ENCODE peak calls at places on chromosome 9, in ten cellular contexts. One of them, this sample, is unnamed.

GRCh38 chr9:37732086-37732744 is 21.4 kb upstream of the TRMT10B start:
- DNase-seq in EL: peak
- DNase-seq in Calu3: no peak
- DNase-seq in fibroblast of mammary gland: no peak
- DNase-seq in adrenal gland: no peak
- DNase-seq in chondrocyte: no peak
- DNase-seq in mesothelial cell of epicardium: no peak
- DNase-seq in NCI-H1092: peak
- DNase-seq in EH: peak
- DNase-seq in ovary: no peak
- DNase-seq in this sample: no peak

GRCh38 chr9:106326493-106326892 is 536.5 kb upstream of the ZNF462 start:
- DNase-seq in adrenal gland: no peak
- DNase-seq in EL: no peak
- DNase-seq in chondrocyte: no peak
- DNase-seq in EH: no peak
- DNase-seq in ovary: no peak
- DNase-seq in mesothelial cell of epicardium: no peak
- DNase-seq in fibroblast of mammary gland: no peak
- DNase-seq in Calu3: no peak
- DNase-seq in NCI-H1092: no peak
- DNase-seq in this sample: no peak

GRCh38 chr9:127949827-127950512 is 12.3 kb upstream of the DPM2 start:
- DNase-seq in ovary: no peak
- DNase-seq in EH: no peak
- DNase-seq in EL: no peak
- DNase-seq in fibroblast of mammary gland: no peak
- DNase-seq in chondrocyte: no peak
- DNase-seq in adrenal gland: peak
- DNase-seq in Calu3: no peak
- DNase-seq in mesothelial cell of epicardium: no peak
- DNase-seq in NCI-H1092: no peak
- DNase-seq in this sample: no peak

GRCh38 chr9:123954921-123955320 is 25.0 kb upstream of the DENND1A start:
- DNase-seq in mesothelial cell of epicardium: no peak
- DNase-seq in EH: peak
- DNase-seq in adrenal gland: no peak
- DNase-seq in Calu3: no peak
- DNase-seq in EL: no peak
- DNase-seq in chondrocyte: no peak
- DNase-seq in NCI-H1092: no peak
- DNase-seq in fibroblast of mammary gland: peak
- DNase-seq in ovary: no peak
- DNase-seq in this sample: no peak

GRCh38 chr9:89612566-89613278 is 7.9 kb downstream of the GADD45G start:
- DNase-seq in chondrocyte: no peak
- DNase-seq in adrenal gland: no peak
- DNase-seq in ovary: no peak
- DNase-seq in EH: no peak
- DNase-seq in NCI-H1092: no peak
- DNase-seq in EL: no peak
- DNase-seq in mesothelial cell of epicardium: no peak
- DNase-seq in fibroblast of mammary gland: no peak
- DNase-seq in Calu3: no peak
- DNase-seq in this sample: no peak

GRCh38 chr9:114619205-114619758 is 8.2 kb downstream of the TMEM268 start:
- DNase-seq in EL: no peak
- DNase-seq in EH: no peak
- DNase-seq in Calu3: no peak
- DNase-seq in ovary: peak
- DNase-seq in chondrocyte: no peak
- DNase-seq in fibroblast of mammary gland: no peak
- DNase-seq in mesothelial cell of epicardium: no peak
- DNase-seq in adrenal gland: no peak
- DNase-seq in NCI-H1092: no peak
- DNase-seq in this sample: peak

GRCh38 chr9:34430843-34431437 is 27.4 kb downstream of the FAM219A start:
- DNase-seq in EH: peak
- DNase-seq in Calu3: peak
- DNase-seq in ovary: peak
- DNase-seq in mesothelial cell of epicardium: peak
- DNase-seq in adrenal gland: peak
- DNase-seq in chondrocyte: no peak
- DNase-seq in EL: peak
- DNase-seq in NCI-H1092: peak
- DNase-seq in fibroblast of mammary gland: peak
- DNase-seq in this sample: no peak

GRCh38 chr9:70043689-70044449 is at the start of gene MAMDC2:
- DNase-seq in adrenal gland: peak
- DNase-seq in mesothelial cell of epicardium: peak
- DNase-seq in chondrocyte: no peak
- DNase-seq in fibroblast of mammary gland: peak
- DNase-seq in EL: peak
- DNase-seq in NCI-H1092: no peak
- DNase-seq in EH: peak
- DNase-seq in Calu3: peak
- DNase-seq in ovary: peak
- DNase-seq in this sample: peak

GRCh38 chr9:33659915-33660314 is 135.4 kb upstream of the PRSS3 start:
- DNase-seq in Calu3: no peak
- DNase-seq in NCI-H1092: no peak
- DNase-seq in mesothelial cell of epicardium: no peak
- DNase-seq in chondrocyte: no peak
- DNase-seq in adrenal gland: no peak
- DNase-seq in fibroblast of mammary gland: no peak
- DNase-seq in EH: no peak
- DNase-seq in EL: no peak
- DNase-seq in ovary: no peak
- DNase-seq in this sample: no peak

GRCh38 chr9:108776920-108777650 is 78.7 kb downstream of the ACTL7B start:
- DNase-seq in mesothelial cell of epicardium: no peak
- DNase-seq in Calu3: peak
- DNase-seq in fibroblast of mammary gland: peak
- DNase-seq in ovary: no peak
- DNase-seq in NCI-H1092: no peak
- DNase-seq in adrenal gland: no peak
- DNase-seq in EL: peak
- DNase-seq in chondrocyte: no peak
- DNase-seq in EH: peak
- DNase-seq in this sample: no peak

GRCh38 chr9:14346301-14346721 is 32.4 kb upstream of the NFIB start:
- DNase-seq in Calu3: no peak
- DNase-seq in fibroblast of mammary gland: no peak
- DNase-seq in EL: no peak
- DNase-seq in EH: no peak
- DNase-seq in NCI-H1092: peak
- DNase-seq in ovary: no peak
- DNase-seq in mesothelial cell of epicardium: no peak
- DNase-seq in chondrocyte: no peak
- DNase-seq in adrenal gland: no peak
- DNase-seq in this sample: peak

GRCh38 chr9:101027246-101027645 is 1.3 kb upstream of the PLPPR1 start:
- DNase-seq in ovary: no peak
- DNase-seq in EL: no peak
- DNase-seq in chondrocyte: no peak
- DNase-seq in Calu3: no peak
- DNase-seq in mesothelial cell of epicardium: no peak
- DNase-seq in fibroblast of mammary gland: no peak
- DNase-seq in EH: no peak
- DNase-seq in adrenal gland: no peak
- DNase-seq in NCI-H1092: no peak
- DNase-seq in this sample: no peak

GRCh38 chr9:133916159-133916541 is 76.0 kb downstream of the VAV2 start:
- DNase-seq in ovary: no peak
- DNase-seq in NCI-H1092: no peak
- DNase-seq in mesothelial cell of epicardium: no peak
- DNase-seq in Calu3: no peak
- DNase-seq in adrenal gland: no peak
- DNase-seq in chondrocyte: no peak
- DNase-seq in fibroblast of mammary gland: no peak
- DNase-seq in EL: no peak
- DNase-seq in EH: no peak
- DNase-seq in this sample: no peak

This sample was measured in Peyer's patch.